ENCODE peak calls at places on chromosomes 11 and 22, in nine cellular contexts. B is right lobe of liver, Q is IMR-90, F is heart left ventricle, N is sigmoid colon, A is NB4, G is tibial nerve, E is vagina, D is suprapubic skin. R is an unnamed sample.

GRCh38 chr11:120566176-120566575 is 54.6 kb downstream of the GRIK4 start:
- DNase-seq in Q (peak; percentile 54), B (no peak), F (no peak), A (no peak), G (no peak), D (no peak), N (no peak), E (no peak), R (no peak)

GRCh38 chr22:39616051-39616450 is 45.5 kb downstream of the CACNA1I start:
- DNase-seq in N (no peak), B (no peak), E (no peak), D (no peak), G (no peak), Q (no peak), F (no peak), A (no peak), R (no peak)

GRCh38 chr11:7668464-7668863 is 4.8 kb downstream of the CYB5R2 start:
- DNase-seq in D (no peak), A (no peak), F (no peak), G (no peak), E (no peak), Q (no peak), B (no peak), N (no peak), R (no peak)

GRCh38 chr22:40567106-40567505 is 69.4 kb downstream of the MRTFA start:
- DNase-seq in Q (peak; percentile 59), F (no peak), B (no peak), G (no peak), D (no peak), E (no peak), N (no peak), A (no peak), R (no peak)

GRCh38 chr22:30920407-30920806 is 48.2 kb downstream of the MORC2 start:
- DNase-seq in A (peak; percentile 83), F (peak; percentile 75), N (peak; percentile 87), E (no peak), B (peak; percentile 78), G (peak; percentile 79), Q (peak; percentile 59), D (peak; percentile 92), R (peak; percentile 91)

GRCh38 chr22:27206001-27206746 is 548.8 kb downstream of the MIAT start:
- DNase-seq in B (no peak), A (no peak), E (no peak), G (no peak), Q (peak; percentile 73), F (no peak), N (no peak), D (no peak), R (no peak)

GRCh38 chr11:86491048-86491447 is 116.4 kb downstream of the CCDC81 start:
- DNase-seq in A (no peak), N (no peak), D (no peak), Q (no peak), B (no peak), G (no peak), F (no peak), E (no peak), R (no peak)

GRCh38 chr11:61281581-61282250 is 13.4 kb downstream of the VWCE start:
- DNase-seq in N (peak; percentile 71), E (no peak), B (no peak), G (no peak), D (no peak), A (peak; percentile 34), F (no peak), Q (no peak), R (peak; percentile 60)

DNA sequence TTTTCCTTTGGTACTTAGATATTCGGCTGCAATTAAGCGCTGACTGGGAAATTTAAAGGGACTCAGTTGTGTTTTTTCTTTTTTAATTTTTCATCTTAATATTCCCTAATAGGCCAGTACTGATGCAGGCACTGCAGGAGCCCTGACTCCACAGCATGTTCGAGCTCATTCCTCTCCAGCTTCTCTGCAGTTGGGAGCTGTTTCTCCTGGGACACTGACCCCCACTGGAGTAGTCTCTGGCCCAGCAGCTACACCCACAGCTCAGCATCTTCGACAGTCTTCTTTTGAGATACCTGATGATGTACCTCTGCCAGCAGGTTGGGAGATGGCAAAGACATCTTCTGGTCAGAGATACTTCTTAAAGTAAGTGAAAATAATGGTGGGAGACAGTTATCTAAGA is 3.8 kb downstream of the YAP1 start:
- DNase-seq in B (no peak), Q (peak; percentile 17), D (no peak), N (no peak), G (no peak), A (no peak), F (no peak), E (no peak), R (no peak)
- TF ChIP-seq POLR2A in B (no peak), Q (no peak), D (no peak), N (no peak), G (no peak), A (no peak), F (no peak), E (no peak), R (no peak)

GRCh38 chr22:42282252-42282942 is 11.9 kb upstream of the TCF20 start:
- DNase-seq in F (no peak), E (no peak), G (no peak), Q (no peak), B (peak; percentile 86), N (peak; percentile 59), A (no peak), D (no peak), R (peak; percentile 78)

GRCh38 chr22:42282943-42283287 is 12.5 kb upstream of the TCF20 start:
- DNase-seq in E (no peak), N (no peak), B (no peak), Q (no peak), A (no peak), F (no peak), D (no peak), G (no peak), R (no peak)

GRCh38 chr22:42284643-42285181 is 14.3 kb upstream of the TCF20 start:
- DNase-seq in E (no peak), D (no peak), N (no peak), B (no peak), A (no peak), F (no peak), G (no peak), Q (no peak), R (no peak)

GRCh38 chr22:42284230-42284591 is 13.8 kb upstream of the TCF20 start:
- DNase-seq in F (no peak), B (no peak), E (no peak), A (no peak), G (no peak), N (no peak), D (no peak), Q (no peak), R (no peak)

DNA sequence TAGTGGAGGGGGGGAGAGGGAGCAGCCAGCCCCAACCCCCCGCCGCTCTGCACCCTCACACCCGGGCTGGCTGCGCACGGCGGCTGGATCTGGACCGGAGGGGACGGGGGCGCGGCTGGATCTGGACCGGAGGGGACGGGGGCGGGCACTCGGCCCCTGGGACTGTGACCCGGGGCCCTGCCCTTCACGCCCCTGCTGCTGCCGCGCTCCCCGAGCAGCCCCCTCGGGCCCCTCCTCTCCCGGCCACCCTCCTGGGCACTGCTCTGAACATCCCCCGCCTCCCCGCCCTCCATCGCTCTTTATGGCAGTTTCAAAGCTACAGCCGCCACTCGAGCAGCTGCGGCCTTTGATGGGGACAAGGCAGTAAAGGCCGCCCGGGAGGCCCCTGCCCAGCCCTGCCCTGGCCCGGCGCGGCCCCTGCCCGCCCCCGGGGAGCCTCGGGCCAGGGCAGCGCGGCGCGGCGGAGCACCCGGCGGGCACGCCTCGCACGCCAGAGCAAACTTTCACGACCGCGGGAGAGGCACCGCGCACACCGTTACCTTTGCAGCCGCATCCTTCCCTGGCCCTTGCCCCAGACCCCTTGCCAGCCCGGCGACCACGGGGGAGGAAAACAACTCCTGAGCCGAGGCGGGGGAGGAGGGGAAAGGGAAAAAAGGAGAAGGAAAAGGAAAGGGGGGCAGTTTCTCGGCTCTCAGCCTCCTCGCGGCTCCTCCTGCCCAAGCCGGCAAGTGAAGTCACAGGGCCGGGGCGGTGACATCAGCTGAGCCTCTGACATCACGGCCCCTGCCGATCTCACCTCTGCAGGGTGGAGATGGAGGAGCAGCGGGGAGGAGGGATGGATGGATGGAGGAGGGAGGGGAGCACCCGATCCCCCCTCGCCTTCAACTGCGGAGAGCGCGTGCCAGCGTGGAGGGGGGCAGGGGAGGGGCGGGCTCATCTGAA is 13.1 kb upstream of the TCF20 start:
- DNase-seq in D (no peak), F (no peak), G (no peak), N (no peak), A (peak; percentile 33), E (no peak), Q (no peak), B (no peak), R (no peak)
- H3K4me3 ChIP-seq in D (peak overlapping the region; percentile 48), F (peak overlapping the region; percentile 50), G (peak overlapping the region; percentile 52), N (peak overlapping the region; percentile 37), A (no peak overlapping the region), E (peak overlapping the region; percentile 44), Q (peak overlapping the region; percentile 37), B (no peak overlapping the region), R (peak overlapping the region; percentile 50)

DNA sequence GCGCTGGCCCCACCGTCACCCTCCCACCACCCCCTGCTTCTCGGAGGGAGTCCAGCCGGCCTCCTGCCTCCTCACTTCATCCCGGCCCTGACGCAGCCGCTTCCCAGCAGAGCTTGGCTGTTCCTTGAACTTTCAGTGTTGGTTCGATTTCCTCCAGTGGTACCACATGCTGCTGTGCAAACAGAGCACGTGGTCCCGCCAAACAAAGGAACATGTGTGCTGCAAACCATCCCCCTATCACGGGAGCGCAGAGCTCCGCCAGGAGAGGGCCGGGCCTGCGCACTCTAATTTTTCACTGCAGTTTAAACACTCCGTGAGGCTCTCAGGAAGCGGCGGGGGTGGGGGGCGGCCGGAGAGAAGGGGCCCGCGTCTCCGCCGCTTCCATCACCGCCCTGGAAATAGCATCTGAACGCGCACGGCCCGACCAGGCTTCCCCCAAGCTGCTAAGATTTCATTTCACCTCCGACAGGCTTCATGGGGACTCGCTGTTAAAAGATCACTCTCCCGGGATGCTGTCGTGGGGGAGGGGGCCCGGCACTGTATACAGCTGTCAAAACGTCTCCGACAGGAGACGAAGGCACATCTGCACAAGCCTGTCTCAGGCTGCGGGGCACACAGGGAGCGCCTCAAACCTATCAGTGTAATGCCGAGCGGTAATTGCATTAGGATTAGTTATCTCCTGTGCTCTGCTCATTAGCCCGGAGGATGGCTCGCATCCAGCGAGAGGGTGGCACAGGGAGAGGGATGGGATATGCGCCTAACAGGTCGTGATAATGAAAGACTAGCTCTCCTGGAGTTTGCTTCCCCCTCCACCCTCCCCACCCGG is 269.9 kb upstream of the SORL1-AS1 start:
- DNase-seq in A (no peak), G (peak; percentile 83), N (peak; percentile 97), B (peak; percentile 67), E (peak; percentile 93), F (peak; percentile 79), D (peak; percentile 83), Q (peak; percentile 89), R (no peak)
- TF ChIP-seq POLR2A in A (no peak), G (peak; percentile 77), N (peak; percentile 59), B (peak; percentile 27), E (peak; percentile 46), F (no peak), D (no peak), Q (no peak), R (no peak)

DNA sequence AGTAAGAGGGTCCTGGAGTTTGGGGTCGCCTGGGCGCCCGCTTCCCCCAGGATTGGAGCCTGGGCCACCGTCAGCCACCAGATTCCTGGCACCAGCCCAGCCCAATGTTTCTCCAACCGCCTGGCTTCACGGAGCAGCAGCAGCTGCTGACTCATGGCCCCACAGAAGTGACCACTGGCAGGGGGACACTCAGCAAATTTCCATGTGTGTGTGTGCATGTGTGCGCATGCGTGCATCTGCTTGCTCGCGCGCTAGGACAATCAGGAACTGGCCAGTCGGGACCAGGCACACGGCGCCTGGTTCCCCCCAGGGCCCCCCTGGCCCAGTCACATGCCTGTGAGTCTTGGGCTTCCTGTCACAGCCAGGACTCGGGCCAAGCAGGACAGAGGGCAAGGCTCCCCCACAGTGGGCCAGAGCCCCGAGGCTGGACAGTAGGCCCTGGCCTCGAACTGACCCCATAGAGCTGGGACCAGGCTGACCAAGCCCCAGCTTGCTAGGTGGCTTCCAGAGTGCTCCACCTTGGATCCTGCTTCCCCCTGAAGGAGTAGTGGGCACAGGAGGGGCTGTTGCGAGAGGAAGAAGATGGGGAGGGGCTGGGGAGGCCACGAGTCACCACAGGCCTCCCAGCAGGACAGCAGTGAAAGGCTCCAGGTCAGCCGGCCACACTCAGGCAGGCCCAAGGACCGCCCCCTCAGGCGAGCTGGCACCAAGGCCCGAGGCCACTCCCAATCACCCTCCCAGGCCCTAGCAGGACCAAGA is 3.2 kb downstream of the CTSD start:
- DNase-seq in A (no peak), Q (peak; percentile 52), B (peak; percentile 90), E (no peak), F (peak; percentile 89), D (no peak), G (peak; percentile 66), N (peak; percentile 92), R (peak; percentile 81)
- H3K4me3 ChIP-seq in A (no peak overlapping the region), Q (no peak overlapping the region), B (peak overlapping the region; percentile 79), E (no peak overlapping the region), F (peak overlapping the region; percentile 95), D (peak overlapping the region; percentile 74), G (peak overlapping the region; percentile 5), N (no peak overlapping the region), R (no peak overlapping the region)